ENCODE peak calls at places on chromosome 13, in six cellular contexts. J, K, W, R, Z and E are unnamed samples.

GRCh38 chr13:49097374-49097773 is 121.7 kb downstream of the FNDC3A start:
- DNase-seq in J (peak; percentile 40), K (no peak), W (peak; percentile 59), R (no peak), Z (no peak), E (peak; percentile 21)

GRCh38 chr13:77480071-77480470 is 55.4 kb upstream of the SCEL start:
- DNase-seq in J (no peak), K (no peak), W (no peak), R (no peak), Z (no peak), E (no peak)

GRCh38 chr13:43877788-43878187 is 1.8 kb downstream of the CCDC122 start:
- DNase-seq in J (no peak), K (no peak), W (no peak), R (no peak), Z (no peak), E (no peak)

GRCh38 chr13:76707360-76707759 is 178.8 kb downstream of the KCTD12 start:
- DNase-seq in J (peak; percentile 70), K (no peak), W (no peak), R (no peak), Z (no peak), E (no peak)

GRCh38 chr13:28406728-28407266 is 88.1 kb downstream of the FLT1 start:
- DNase-seq in J (no peak), K (no peak), W (no peak), R (no peak), Z (no peak), E (no peak)

GRCh38 chr13:110644892-110645521 is 29.7 kb downstream of the NAXD start:
- DNase-seq in J (peak; percentile 48), K (no peak), W (peak; percentile 10), R (peak; percentile 78), Z (peak; percentile 81), E (no peak)

GRCh38 chr13:92012787-92013186 is 614.4 kb downstream of the GPC5 start:
- DNase-seq in J (no peak), K (no peak), W (no peak), R (no peak), Z (no peak), E (no peak)

GRCh38 chr13:34942732-34943674 is 933 bp downstream of the NBEA start:
- DNase-seq in J (no peak), K (no peak), W (no peak), R (peak; percentile 68), Z (peak; percentile 66), E (no peak)

GRCh38 chr13:94660695-94661324 is 51.5 kb downstream of the SOX21 start:
- DNase-seq in J (peak; percentile 27), K (no peak), W (no peak), R (no peak), Z (no peak), E (no peak)

GRCh38 chr13:114071991-114072390 is 60.4 kb downstream of the RASA3 start:
- DNase-seq in J (no peak), K (peak; percentile 11), W (no peak), R (no peak), Z (peak; percentile 33), E (no peak)

DNA sequence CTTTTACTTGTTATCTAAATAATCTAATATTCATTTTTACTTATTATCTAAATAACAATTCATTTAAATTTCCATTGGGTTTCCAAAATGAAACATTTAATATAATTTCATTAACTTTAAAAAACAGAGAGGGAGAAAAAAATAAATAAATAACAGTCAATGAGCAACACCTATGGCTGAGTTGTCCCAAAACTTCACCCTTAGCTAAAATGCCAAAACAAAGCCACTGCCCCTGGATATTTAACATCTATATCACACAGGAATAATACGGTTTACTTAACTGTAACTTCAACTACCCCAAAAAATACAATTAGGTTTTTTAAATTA is 570 bp downstream of the ELF1 start:
- DNase-seq in J (no peak), K (no peak), W (no peak), R (no peak), Z (no peak), E (no peak)
- H3K4me3 ChIP-seq in J (no peak overlapping the region), K (peak overlapping the region; percentile 31), W (no peak overlapping the region), R (peak overlapping the region; percentile 14), Z (peak overlapping the region; percentile 16), E (no peak overlapping the region)

DNA sequence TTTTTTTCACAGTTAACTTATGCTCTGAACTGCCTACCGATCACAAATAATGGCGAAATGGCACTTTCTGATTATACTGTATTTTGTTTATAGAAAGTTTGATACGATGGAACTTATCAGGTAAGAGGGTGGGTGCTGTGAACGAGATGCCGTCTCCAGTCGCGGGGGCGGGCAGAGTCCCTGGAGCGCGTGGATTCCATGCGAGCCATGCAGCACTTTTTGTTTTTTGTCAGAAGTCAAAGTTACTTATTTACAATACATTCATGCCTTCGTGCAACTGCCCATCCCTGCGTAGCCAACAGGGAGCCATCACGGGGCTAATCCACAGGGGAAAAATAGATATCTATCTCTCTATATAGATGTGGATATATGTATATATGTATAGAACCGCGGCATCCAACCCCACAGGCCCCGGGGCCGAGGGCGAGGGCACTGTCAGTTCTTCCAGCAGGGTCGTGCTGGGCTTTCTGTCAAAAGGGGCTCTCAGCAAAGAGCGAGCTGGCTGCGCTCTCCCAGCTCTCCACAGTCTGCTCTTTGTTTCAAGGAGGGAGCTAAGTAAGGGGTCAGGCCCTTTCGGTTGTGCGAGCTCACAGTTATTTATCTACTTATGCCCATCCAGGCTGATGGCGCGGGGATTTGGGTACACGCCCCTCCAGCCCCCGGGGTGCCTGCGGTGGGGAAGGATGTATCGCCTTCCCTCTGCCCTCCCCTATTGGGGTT is 3.4 kb downstream of the SLITRK1 start:
- DNase-seq in J (no peak), K (no peak), W (no peak), R (no peak), Z (no peak), E (no peak)
- H3K4me3 ChIP-seq in J (peak overlapping the region; percentile 62), K (peak overlapping the region; percentile 52), W (peak overlapping the region; percentile 65), R (no peak overlapping the region), Z (no peak overlapping the region), E (peak overlapping the region; percentile 44)

GRCh38 chr13:29436721-29437250 is 158.7 kb downstream of the SLC7A1 start:
- DNase-seq in J (no peak), K (no peak), W (no peak), R (no peak), Z (no peak), E (no peak)

GRCh38 chr13:29436291-29436690 is 159.2 kb downstream of the SLC7A1 start:
- DNase-seq in J (peak; percentile 52), K (no peak), W (peak; percentile 52), R (peak; percentile 5), Z (no peak), E (peak; percentile 44)

GRCh38 chr13:29435125-29435911 is 160.2 kb downstream of the SLC7A1 start:
- DNase-seq in J (peak; percentile 66), K (no peak), W (peak; percentile 92), R (peak; percentile 24), Z (no peak), E (peak; percentile 67)

GRCh38 chr13:29438772-29439171 is 156.7 kb downstream of the SLC7A1 start:
- DNase-seq in J (peak; percentile 46), K (no peak), W (no peak), R (no peak), Z (no peak), E (no peak)

DNA sequence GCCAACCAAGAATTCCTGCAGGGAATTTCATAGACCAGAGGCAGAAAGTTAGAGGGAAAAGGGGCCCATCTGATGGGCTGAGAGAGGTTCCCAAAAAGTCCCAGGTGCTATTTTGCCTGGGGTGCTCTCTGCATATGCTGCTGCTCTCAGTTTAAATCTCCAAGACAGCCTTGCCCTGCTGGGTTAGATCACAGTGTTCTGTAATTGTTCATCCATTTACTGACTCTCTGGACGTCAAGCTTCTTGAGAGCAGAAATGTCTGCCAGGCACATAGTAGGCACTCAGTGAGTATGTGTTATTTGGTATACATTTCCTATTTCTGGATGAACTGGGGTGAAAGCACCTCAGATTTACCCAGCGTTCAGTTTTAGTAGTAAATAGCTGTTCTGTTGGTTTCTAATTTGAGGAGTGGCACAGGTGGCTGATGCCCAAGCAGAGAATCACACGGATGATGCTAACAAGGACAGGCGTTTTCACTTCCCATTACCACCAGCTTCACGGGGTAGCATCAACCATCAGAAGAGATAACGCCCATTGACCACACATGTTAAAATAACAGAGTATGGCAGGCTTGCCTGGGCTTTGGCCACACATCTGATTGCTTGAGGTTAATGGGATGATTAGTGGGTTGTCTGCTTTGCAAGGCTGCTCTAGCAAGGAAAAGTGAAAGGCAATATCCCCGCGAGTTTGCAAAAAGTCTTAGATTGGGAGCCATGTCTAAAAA is 161.1 kb downstream of the SLC7A1 start:
- DNase-seq in J (no peak), K (no peak), W (no peak), R (peak; percentile 5), Z (no peak), E (no peak)
- H3K4me3 ChIP-seq in J (no peak overlapping the region), K (no peak overlapping the region), W (peak overlapping the region; percentile 2), R (no peak overlapping the region), Z (no peak overlapping the region), E (no peak overlapping the region)

GRCh38 chr13:95697052-95697680 is 20.2 kb downstream of the DNAJC3 start:
- DNase-seq in J (no peak), K (no peak), W (no peak), R (no peak), Z (no peak), E (no peak)
- H3K4me3 ChIP-seq in J (no peak overlapping the region), K (no peak overlapping the region), W (no peak overlapping the region), R (no peak overlapping the region), Z (no peak overlapping the region), E (no peak overlapping the region)

GRCh38 chr13:96994849-96995243 is 570 bp upstream of the OXGR1 start:
- DNase-seq in J (no peak), K (no peak), W (no peak), R (no peak), Z (no peak), E (no peak)
- H3K4me3 ChIP-seq in J (no peak overlapping the region), K (peak overlapping the region; percentile 64), W (no peak overlapping the region), R (no peak overlapping the region), Z (no peak overlapping the region), E (no peak overlapping the region)